ENCODE peak calls at places on chromosomes 3 and 15, in ten cellular contexts. C is left ventricle myocardium inferior; V is tibial artery; M is cardiac muscle cell; Z is lower lobe of right lung; T is left lung; Q is psoas muscle; H is CD8-positive, alpha-beta T cell; W is ovary; F is neural progenitor cell. N is an unnamed sample. For H3K4me1, the result is how much of the 10 kb centered on the place peaks cover.

GRCh38 chr3:185712337-185712736 is 112.5 kb downstream of the IGF2BP2 start:
- DNase-seq in M (no peak), T (no peak), V (no peak), C (no peak), Z (no peak), W (no peak), H (no peak), F (no peak), Q (no peak), N (no peak)

GRCh38 chr3:1235526-1236120 is 142.8 kb downstream of the CNTN6 start:
- DNase-seq in M (no peak), T (no peak), Z (no peak), Q (no peak), W (no peak), V (no peak), F (peak), C (no peak), H (no peak), N (no peak)

GRCh38 chr3:66396161-66396760 is 104.6 kb downstream of the LRIG1 start:
- DNase-seq in H (no peak), V (peak), Z (no peak), Q (peak), F (no peak), C (no peak), M (no peak), W (no peak), T (peak), N (no peak)

GRCh38 chr3:98565237-98565643 is 28.2 kb downstream of the CPOX start:
- DNase-seq in V (no peak), W (no peak), Q (no peak), H (no peak), T (no peak), Z (no peak), M (no peak), F (no peak), C (no peak), N (no peak)

GRCh38 chr3:150480802-150481201 is 65.5 kb downstream of the SERP1 start:
- DNase-seq in T (no peak), W (no peak), M (no peak), V (no peak), Z (no peak), F (no peak), H (no peak), Q (no peak), C (no peak), N (no peak)

GRCh38 chr3:8835385-8835784 is 66.0 kb upstream of the OXTR start:
- DNase-seq in V (no peak), T (no peak), Q (no peak), W (no peak), M (no peak), H (no peak), F (no peak), C (no peak), Z (no peak), N (no peak)

GRCh38 chr15:45645026-45645980 is 10.5 kb downstream of the SQOR start:
- DNase-seq in C (no peak), V (no peak), T (no peak), H (no peak), Z (no peak), M (no peak), Q (no peak), W (no peak), F (no peak), N (no peak)

GRCh38 chr3:2485027-2485375 is 386.3 kb downstream of the CNTN4 start:
- DNase-seq in W (no peak), Z (no peak), F (no peak), V (no peak), C (no peak), M (no peak), H (no peak), Q (no peak), T (peak), N (no peak)

GRCh38 chr15:77654975-77655374 is 22.3 kb upstream of the LINGO1 start:
- DNase-seq in W (no peak), F (peak), M (peak), V (no peak), C (no peak), Q (no peak), T (no peak), H (no peak), Z (no peak), N (no peak)

GRCh38 chr3:24258727-24259600 is 235.7 kb downstream of the THRB start:
- DNase-seq in T (no peak), Z (no peak), H (no peak), F (no peak), Q (no peak), M (no peak), W (no peak), V (no peak), C (no peak), N (no peak)

GRCh38 chr3:16388850-16389411 is 123.9 kb downstream of the OXNAD1 start:
- DNase-seq in T (no peak), H (no peak), M (no peak), F (no peak), V (no peak), W (no peak), Z (no peak), Q (no peak), C (no peak), N (no peak)

GRCh38 chr3:139762307-139762706 is 84.5 kb upstream of the NMNAT3 start:
- DNase-seq in T (no peak), W (no peak), M (peak), Q (no peak), V (no peak), H (no peak), C (no peak), F (peak), Z (no peak), N (no peak)

GRCh38 chr15:64144192-64144564 is 7.4 kb upstream of the SNX22 start:
- DNase-seq in Q (no peak), F (no peak), Z (no peak), H (no peak), M (no peak), T (peak), V (no peak), C (no peak), W (no peak), N (no peak)

GRCh38 chr3:138408751-138409161 is 25.7 kb upstream of the ESYT3 start:
- DNase-seq in M (no peak), Q (no peak), Z (no peak), C (no peak), W (no peak), T (no peak), V (no peak), F (no peak), H (no peak), N (no peak)

GRCh38 chr3:2961576-2961975 is 148.6 kb downstream of the IL5RA start:
- DNase-seq in F (no peak), V (no peak), W (no peak), C (no peak), Q (no peak), T (no peak), H (no peak), Z (no peak), M (no peak), N (no peak)

GRCh38 chr3:76940181-76940770 is 99.6 kb upstream of the ROBO2 start:
- DNase-seq in Z (no peak), Q (no peak), M (no peak), H (no peak), V (no peak), W (no peak), F (no peak), T (no peak), C (no peak), N (no peak)

GRCh38 chr3:56771376-56771775 is 30.4 kb downstream of the ARHGEF3 start:
- DNase-seq in T (no peak), H (no peak), C (no peak), F (no peak), Z (no peak), Q (no peak), W (no peak), V (no peak), M (no peak), N (no peak)
- H3K4me1 ChIP-seq in T (under half), H (half or more), C (half or more), F (under half), Z (under half), Q (under half), W (under half), V (under half), M (under half), N (under half)

GRCh38 chr15:32855942-32856341 is 138.1 kb downstream of the GREM1 start:
- DNase-seq in Z (no peak), V (no peak), F (no peak), H (no peak), Q (no peak), M (no peak), T (no peak), C (no peak), W (no peak), N (peak)

GRCh38 chr15:32851619-32852416 is 134.0 kb downstream of the GREM1 start:
- DNase-seq in W (no peak), F (no peak), H (no peak), M (no peak), Q (no peak), C (no peak), T (no peak), V (no peak), Z (no peak), N (peak)

GRCh38 chr15:32856753-32857152 is 138.9 kb downstream of the GREM1 start:
- DNase-seq in T (no peak), C (no peak), M (no peak), Q (no peak), V (no peak), H (no peak), Z (no peak), W (no peak), F (no peak), N (no peak)

GRCh38 chr15:32852771-32853170 is 135.0 kb downstream of the GREM1 start:
- DNase-seq in C (no peak), Z (no peak), H (no peak), W (no peak), F (no peak), Q (no peak), T (no peak), M (no peak), V (no peak), N (peak)

DNA sequence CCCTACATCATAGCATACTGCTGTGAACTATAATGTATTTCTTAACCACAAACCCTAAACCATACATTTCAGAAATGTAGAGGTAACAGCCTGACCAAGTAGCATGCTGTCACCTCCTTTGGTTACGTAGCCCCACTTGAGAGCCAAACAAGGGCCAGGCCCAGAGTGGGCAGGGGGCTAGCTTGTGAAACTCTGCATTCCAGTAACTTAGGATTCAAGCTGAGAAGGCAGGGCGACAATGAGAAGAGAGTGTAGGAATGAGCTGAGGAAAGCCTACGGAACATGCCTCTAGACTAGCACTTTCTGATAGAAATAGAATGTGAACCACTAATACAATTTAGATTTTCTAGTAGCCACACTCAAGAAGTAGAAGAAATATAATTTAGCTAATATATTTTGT is 135.9 kb downstream of the GREM1 start:
- DNase-seq in Z (no peak), C (no peak), M (no peak), F (peak), W (no peak), Q (no peak), H (no peak), V (no peak), T (no peak), N (no peak)
- TF ChIP-seq CTCF in Z (no peak), C (no peak), M (no peak), F (no peak), W (no peak), Q (no peak), H (no peak), V (no peak), T (no peak), N (no peak)

GRCh38 chr15:29675791-29676301 is 146.4 kb downstream of the TJP1 start:
- DNase-seq in W (no peak), V (no peak), M (no peak), H (no peak), Q (no peak), T (no peak), Z (no peak), F (peak), C (no peak), N (no peak)
- H3K4me3 ChIP-seq in W (no peak), V (peak), M (no peak), H (no peak), Q (no peak), T (peak), Z (peak), F (peak), C (no peak), N (no peak)

DNA sequence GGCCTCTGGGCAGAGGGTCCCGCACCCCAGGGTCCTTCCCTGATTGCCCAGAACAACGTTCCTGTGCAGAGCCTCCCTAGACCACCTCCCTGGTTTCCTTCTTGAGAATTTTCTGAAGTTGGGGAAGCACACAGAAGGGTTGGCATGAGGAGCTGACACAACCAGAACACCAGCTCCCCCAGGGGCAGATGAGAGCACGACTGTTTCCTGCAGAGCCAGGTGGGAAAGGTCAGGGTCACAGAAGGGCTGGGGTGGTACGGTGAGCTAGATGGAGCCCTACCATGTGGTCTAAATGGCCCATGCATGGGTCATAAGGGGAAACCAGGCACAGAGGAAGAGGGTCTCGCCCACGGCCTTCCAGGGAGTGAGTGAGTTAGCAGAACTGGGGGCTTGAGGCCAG is 10.4 kb downstream of the PPCDC start:
- DNase-seq in Q (no peak), H (no peak), W (no peak), C (no peak), T (no peak), V (no peak), M (no peak), Z (no peak), F (no peak), N (no peak)
- H3K4me1 ChIP-seq in Q (under half), H (under half), W (under half), C (under half), T (under half), V (under half), M (under half), Z (under half), F (under half), N (under half)

N was measured in keratinocyte.